ENCODE peak calls at places on chromosome 21, in eight cellular contexts. E, N, S, G, W, B, R and F are unnamed samples. For H3K4me1, the result is how much of the 10 kb centered on the place peaks cover.

GRCh38 chr21:29671728-29672127 is 268.1 kb downstream of the GRIK1 start:
- DNase-seq in W (no peak), S (no peak), N (no peak), G (no peak), B (no peak), E (no peak), R (no peak), F (no peak)

GRCh38 chr21:38351176-38351959 is 94.6 kb downstream of the KCNJ15 start:
- DNase-seq in B (no peak), R (no peak), N (no peak), E (no peak), W (no peak), G (no peak), S (no peak), F (no peak)

GRCh38 chr21:33975548-33976081 is 60.0 kb upstream of the ATP5PO start:
- DNase-seq in B (no peak), S (no peak), E (peak), G (no peak), W (peak), R (peak), N (no peak), F (no peak)

GRCh38 chr21:41500931-41501381 is 7.0 kb downstream of the TMPRSS2 start:
- DNase-seq in G (no peak), S (no peak), R (no peak), N (no peak), W (no peak), E (peak), B (no peak), F (no peak)

GRCh38 chr21:38925923-38926322 is 120.2 kb downstream of the ETS2 start:
- DNase-seq in S (no peak), G (no peak), W (peak), N (no peak), E (peak), B (peak), R (no peak), F (no peak)

GRCh38 chr21:39662411-39662953 is 49.7 kb downstream of the B3GALT5 start:
- DNase-seq in B (no peak), E (no peak), S (no peak), G (no peak), W (no peak), N (no peak), R (no peak), F (no peak)

GRCh38 chr21:34808569-34809204 is 139.9 kb downstream of the CLIC6 start:
- DNase-seq in R (no peak), N (no peak), S (no peak), G (no peak), W (peak), E (no peak), B (no peak), F (no peak)

GRCh38 chr21:25005388-25005787 is 601.9 kb downstream of the MRPL39 start:
- DNase-seq in N (no peak), S (no peak), R (no peak), W (peak), E (no peak), B (no peak), G (no peak), F (no peak)

GRCh38 chr21:34690041-34690792 is 21.4 kb downstream of the CLIC6 start:
- DNase-seq in N (no peak), W (no peak), S (no peak), G (no peak), R (no peak), E (peak), B (no peak), F (no peak)

GRCh38 chr21:42424848-42425602 is 21.3 kb downstream of the UBASH3A start:
- DNase-seq in E (peak), R (peak), G (no peak), N (peak), B (no peak), S (peak), W (no peak), F (peak)

GRCh38 chr21:39182016-39182415 is 1.2 kb downstream of the PSMG1 start:
- DNase-seq in S (no peak), W (no peak), B (no peak), R (no peak), N (no peak), G (no peak), E (no peak), F (no peak)

GRCh38 chr21:44455524-44456206 is 355 bp downstream of the LRRC3 start:
- DNase-seq in B (no peak), E (peak), S (no peak), R (no peak), W (peak), N (peak), G (no peak), F (peak)

GRCh38 chr21:38898422-38899098 is 92.8 kb downstream of the ETS2 start:
- DNase-seq in B (no peak), G (no peak), N (no peak), S (no peak), R (no peak), W (no peak), E (no peak), F (no peak)

GRCh38 chr21:43353282-43354010 is 73.5 kb downstream of the SIK1 start:
- DNase-seq in G (no peak), N (no peak), E (no peak), S (no peak), W (no peak), B (no peak), R (no peak), F (no peak)

GRCh38 chr21:35259452-35259851 is 210.3 kb upstream of the RUNX1 start:
- DNase-seq in B (no peak), G (no peak), W (no peak), N (no peak), R (no peak), S (no peak), E (no peak), F (no peak)

GRCh38 chr21:33643658-33644311 is 1.5 kb downstream of the ITSN1 start:
- DNase-seq in G (no peak), N (no peak), E (no peak), R (no peak), B (no peak), S (no peak), W (peak), F (no peak)

GRCh38 chr21:37767984-37768383 is 148.3 kb downstream of the KCNJ6 start:
- DNase-seq in R (no peak), E (no peak), G (no peak), N (no peak), B (no peak), W (peak), S (no peak), F (no peak)

GRCh38 chr21:44919913-44920693 is 596 bp downstream of the ITGB2 start:
- DNase-seq in N (peak), R (no peak), E (no peak), B (no peak), W (no peak), S (no peak), G (no peak), F (no peak)

GRCh38 chr21:42042651-42043050 is 28.5 kb upstream of the UMODL1 start:
- DNase-seq in S (no peak), G (no peak), W (no peak), N (no peak), B (no peak), E (no peak), R (no peak), F (no peak)

GRCh38 chr21:44855572-44855971 is 17.9 kb downstream of the PTTG1IP start:
- DNase-seq in W (no peak), R (no peak), E (no peak), S (no peak), N (no peak), B (no peak), G (no peak), F (no peak)

GRCh38 chr21:42036313-42036712 is 26.2 kb upstream of the ZBTB21 start:
- DNase-seq in R (no peak), E (no peak), S (no peak), N (no peak), W (no peak), G (no peak), B (no peak), F (no peak)

GRCh38 chr21:41596241-41596925 is 88.4 kb upstream of the TMPRSS2 start:
- DNase-seq in E (no peak), G (peak), B (no peak), R (no peak), S (no peak), W (no peak), N (no peak), F (no peak)

GRCh38 chr21:29873908-29874307 is 65.9 kb downstream of the GRIK1 start:
- DNase-seq in W (no peak), N (no peak), S (no peak), G (no peak), E (no peak), B (no peak), R (no peak), F (no peak)

GRCh38 chr21:8991968-8992621 is 1529.3 kb upstream of the TPTE start:
- DNase-seq in N (no peak), B (no peak), W (peak), G (no peak), R (no peak), E (no peak), S (no peak), F (no peak)

GRCh38 chr21:14947613-14948160 is 117.1 kb downstream of the NRIP1 start:
- DNase-seq in W (no peak), N (no peak), B (no peak), S (no peak), G (no peak), R (no peak), E (no peak), F (no peak)

GRCh38 chr21:28687571-28687970 is 305.1 kb downstream of the LTN1 start:
- DNase-seq in N (no peak), G (no peak), S (no peak), E (no peak), R (no peak), W (no peak), B (no peak), F (no peak)

GRCh38 chr21:43334214-43334958 is 92.5 kb downstream of the SIK1 start:
- DNase-seq in E (no peak), B (no peak), G (no peak), R (no peak), N (no peak), S (no peak), W (no peak), F (no peak)

GRCh38 chr21:42039470-42039901 is 29.3 kb upstream of the ZBTB21 start:
- DNase-seq in G (no peak), E (no peak), W (peak), R (no peak), N (peak), B (no peak), S (no peak), F (no peak)

GRCh38 chr21:39484711-39485264 is 33.0 kb downstream of the SH3BGR start:
- DNase-seq in W (peak), G (no peak), N (no peak), R (no peak), B (no peak), S (no peak), E (no peak), F (no peak)

GRCh38 chr21:42311816-42312625 is 3.2 kb downstream of the TFF3 start:
- DNase-seq in S (no peak), R (no peak), N (no peak), W (no peak), G (no peak), B (no peak), E (no peak), F (no peak)

GRCh38 chr21:42028754-42029385 is 18.7 kb upstream of the ZBTB21 start:
- DNase-seq in E (peak), W (no peak), B (no peak), S (no peak), G (no peak), N (peak), R (no peak), F (no peak)

GRCh38 chr21:35628331-35628730 is 432.0 kb downstream of the SETD4 start:
- DNase-seq in S (no peak), R (no peak), G (no peak), B (no peak), E (no peak), N (no peak), W (no peak), F (no peak)

GRCh38 chr21:15243356-15243755 is 178.6 kb upstream of the NRIP1 start:
- DNase-seq in W (no peak), N (no peak), B (no peak), R (no peak), S (no peak), E (no peak), G (no peak), F (no peak)

GRCh38 chr21:15967661-15968060 is 237.9 kb downstream of the USP25 start:
- DNase-seq in W (peak), R (no peak), G (no peak), E (no peak), B (no peak), N (no peak), S (no peak), F (no peak)

GRCh38 chr21:40143822-40144525 is 276.7 kb downstream of the PCP4 start:
- DNase-seq in W (peak), N (no peak), E (peak), R (no peak), G (no peak), B (no peak), S (no peak), F (peak)

GRCh38 chr21:38596264-38597042 is 98.2 kb upstream of the ERG start:
- DNase-seq in B (no peak), W (peak), S (no peak), N (no peak), R (no peak), E (no peak), G (no peak), F (no peak)

DNA sequence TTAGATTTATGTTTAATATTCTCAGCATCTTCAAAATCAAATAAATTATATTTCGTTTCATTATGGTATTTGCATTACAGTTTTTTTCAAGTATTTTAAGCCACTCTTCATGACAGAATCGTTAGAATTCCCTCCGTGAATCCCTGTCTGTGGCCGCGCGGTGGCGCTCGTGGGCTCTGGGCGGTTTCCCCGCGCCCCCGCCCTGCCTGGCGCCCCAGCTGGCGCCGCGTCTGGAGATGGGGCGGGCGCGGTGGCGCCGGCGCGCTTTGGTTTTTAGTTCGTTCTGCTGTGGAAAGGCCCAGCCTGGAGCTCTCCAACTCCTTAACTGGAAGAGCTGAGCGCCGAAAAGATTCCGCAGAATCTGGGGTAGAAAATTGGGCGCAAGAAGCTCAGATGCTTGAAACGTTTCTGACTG is 25.7 kb downstream of the PRMT2 start:
- DNase-seq in R (no peak), N (peak), S (peak), W (peak), G (no peak), B (no peak), E (peak), F (peak)
- H3K27ac ChIP-seq in R (no peak), N (no peak), S (no peak), W (no peak), G (no peak), B (no peak), E (peak), F (no peak)

GRCh38 chr21:18153063-18153462 is 91.6 kb upstream of the CHODL start:
- DNase-seq in W (no peak), E (no peak), S (no peak), B (no peak), G (no peak), N (no peak), R (no peak), F (no peak)
- H3K4me1 ChIP-seq in W (under half), E (under half), S (under half), B (under half), G (under half), N (under half), R (under half), F (under half)

DNA sequence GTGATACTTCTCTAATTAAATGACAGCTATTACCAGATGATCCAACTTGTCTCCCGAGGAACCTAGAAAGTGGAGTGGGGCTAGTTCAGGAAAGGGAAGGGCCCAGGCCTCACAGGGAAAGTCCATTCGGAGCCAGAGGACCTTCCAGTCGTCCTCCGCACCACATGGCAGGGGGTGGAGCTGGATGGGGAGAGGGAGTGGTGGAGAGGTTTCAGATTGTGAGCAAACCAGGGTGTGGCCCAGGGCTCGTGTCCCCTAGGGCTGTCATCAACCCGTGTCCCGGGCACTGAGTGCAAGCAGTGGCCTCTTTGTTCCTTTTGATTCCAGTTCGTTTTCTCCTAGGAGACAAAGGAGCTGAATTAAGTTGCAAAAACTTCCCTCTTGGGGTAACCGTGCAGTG is 114.9 kb downstream of the HUNK start:
- DNase-seq in G (peak), N (no peak), E (peak), B (no peak), S (no peak), R (no peak), W (no peak), F (no peak)
- H3K4me3 ChIP-seq in G (no peak), N (no peak), E (no peak), B (no peak), S (no peak), R (no peak), W (no peak), F (no peak)

GRCh38 chr21:46062471-46063211 is 35.3 kb upstream of the COL6A2 start:
- DNase-seq in S (no peak), R (no peak), B (no peak), N (no peak), W (no peak), E (no peak), G (no peak), F (no peak)
- H3K27ac ChIP-seq in S (no peak), R (no peak), B (peak), N (no peak), W (peak), E (peak), G (peak), F (no peak)

GRCh38 chr21:27060190-27060589 is 93.3 kb upstream of the ADAMTS5 start:
- DNase-seq in E (no peak), G (no peak), R (no peak), S (no peak), W (peak), N (no peak), B (no peak), F (no peak)
- H3K4me1 ChIP-seq in E (under half), G (under half), R (under half), S (under half), W (under half), N (under half), B (under half), F (under half)